ENCODE peak calls at places on chromosomes 7 and 10, in six cellular contexts. I is gastrocnemius medialis, F is thoracic aorta, G is upper lobe of left lung, D is neural progenitor cell, L is body of pancreas. R is an unnamed sample. For H3K4me1, the result is how much of the 10 kb centered on the place peaks cover.

GRCh38 chr7:25625316-25625715 is 397.0 kb upstream of the NPVF start:
- DNase-seq in I (no peak), F (no peak), G (no peak), D (no peak), L (no peak), R (no peak)

GRCh38 chr10:99172130-99172738 is 63.4 kb downstream of the HPSE2 start:
- DNase-seq in I (no peak), F (no peak), G (no peak), D (peak), L (peak), R (no peak)

GRCh38 chr7:75808106-75808505 is 5.5 kb downstream of the CCL24 start:
- DNase-seq in I (no peak), F (no peak), G (no peak), D (no peak), L (no peak), R (no peak)

GRCh38 chr10:11036424-11037011 is 18.8 kb downstream of the CELF2 start:
- DNase-seq in I (no peak), F (no peak), G (no peak), D (peak), L (peak), R (no peak)

GRCh38 chr7:44388089-44388970 is 62.9 kb upstream of the CAMK2B start:
- DNase-seq in I (no peak), F (no peak), G (no peak), D (no peak), L (no peak), R (no peak)

GRCh38 chr10:106500041-106500440 is 664.5 kb downstream of the SORCS1 start:
- DNase-seq in I (no peak), F (no peak), G (no peak), D (no peak), L (no peak), R (no peak)

GRCh38 chr10:125218967-125219366 is 58.6 kb upstream of the CTBP2 start:
- DNase-seq in I (no peak), F (no peak), G (no peak), D (no peak), L (no peak), R (no peak)

GRCh38 chr10:106615081-106615480 is 549.4 kb downstream of the SORCS1 start:
- DNase-seq in I (no peak), F (no peak), G (no peak), D (no peak), L (no peak), R (no peak)

GRCh38 chr7:93092757-93093370 is 24.9 kb downstream of the SAMD9 start:
- DNase-seq in I (no peak), F (no peak), G (no peak), D (peak), L (no peak), R (no peak)

GRCh38 chr10:21506351-21506750 is 19.1 kb downstream of the SKIDA1 start:
- DNase-seq in I (no peak), F (no peak), G (no peak), D (peak), L (no peak), R (no peak)

GRCh38 chr10:121598261-121599249 is at the start of gene FGFR2:
- DNase-seq in I (peak), F (no peak), G (peak), D (peak), L (peak), R (no peak)

GRCh38 chr7:98568891-98569290 is 48.2 kb upstream of the NPTX2 start:
- DNase-seq in I (no peak), F (no peak), G (no peak), D (no peak), L (no peak), R (no peak)

GRCh38 chr10:69742928-69743602 is 58.6 kb upstream of the COL13A1 start:
- DNase-seq in I (no peak), F (no peak), G (no peak), D (peak), L (peak), R (no peak)

GRCh38 chr10:69741252-69741651 is 60.5 kb upstream of the COL13A1 start:
- DNase-seq in I (no peak), F (no peak), G (no peak), D (no peak), L (no peak), R (no peak)

GRCh38 chr10:69739561-69739960 is 62.1 kb upstream of the COL13A1 start:
- DNase-seq in I (no peak), F (no peak), G (no peak), D (no peak), L (no peak), R (no peak)

GRCh38 chr10:69742356-69742695 is 59.4 kb upstream of the COL13A1 start:
- DNase-seq in I (no peak), F (no peak), G (no peak), D (no peak), L (no peak), R (no peak)

GRCh38 chr10:69741671-69742355 is 59.9 kb upstream of the COL13A1 start:
- DNase-seq in I (no peak), F (no peak), G (no peak), D (no peak), L (no peak), R (no peak)
- H3K4me1 ChIP-seq in I (under half), F (under half), G (under half), D (under half), L (under half), R (under half)

DNA sequence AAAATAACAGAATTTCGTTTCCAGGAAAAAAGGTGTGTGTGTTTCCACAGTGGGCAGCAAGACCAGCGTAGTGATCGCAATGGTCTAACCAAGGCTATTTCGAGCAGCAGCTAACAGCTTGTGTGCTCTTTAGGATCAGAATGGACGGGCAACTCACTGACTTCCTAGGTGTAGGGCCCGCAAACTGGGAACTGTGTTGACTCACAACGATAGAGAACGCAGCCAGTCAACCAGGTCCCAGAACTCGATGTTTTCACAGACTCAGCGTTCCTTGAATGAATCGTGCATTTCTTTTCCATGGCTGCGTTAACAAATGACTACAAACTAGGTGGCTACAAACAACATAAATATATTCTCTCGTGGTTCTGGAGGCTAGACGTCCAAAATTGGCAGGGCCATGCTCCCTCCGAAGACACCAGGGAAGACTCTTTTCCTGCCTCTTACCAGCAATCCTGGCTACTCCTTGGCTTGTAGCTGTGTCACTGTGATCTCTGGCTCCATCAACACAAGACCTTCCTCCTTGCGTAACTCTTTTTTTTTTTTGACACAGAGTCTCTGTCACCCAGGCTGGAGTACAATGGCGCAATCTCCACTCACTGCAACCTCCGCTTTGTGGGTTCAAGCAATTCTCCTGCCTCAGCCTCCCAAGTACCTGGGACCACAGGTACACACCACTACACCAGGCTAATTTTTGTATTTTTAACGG is 39.1 kb downstream of the PODXL start:
- DNase-seq in I (no peak), F (no peak), G (no peak), D (no peak), L (no peak), R (no peak)
- H3K4me1 ChIP-seq in I (under half), F (under half), G (under half), D (under half), L (half or more), R (under half)

DNA sequence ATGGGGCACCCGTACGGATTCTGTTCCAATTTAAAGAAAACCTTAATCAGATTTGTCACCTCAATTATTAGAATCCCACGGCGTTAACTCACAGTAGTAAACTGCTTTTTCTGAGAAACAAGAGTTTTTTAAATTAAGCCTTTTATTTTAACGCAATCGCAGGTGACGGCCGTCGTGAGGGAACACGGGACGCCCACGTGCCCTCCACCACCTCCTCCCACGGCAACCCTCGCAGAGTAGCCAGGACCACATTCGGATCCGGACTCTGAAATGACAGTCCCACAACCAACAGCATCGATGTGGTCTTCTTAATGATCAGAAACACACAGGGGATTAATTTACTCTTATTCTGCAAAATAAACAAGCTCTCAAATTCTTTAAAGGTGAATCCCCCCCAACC is 22.0 kb upstream of the GPR146 start:
- DNase-seq in I (no peak), F (no peak), G (peak), D (no peak), L (no peak), R (no peak)
- H3K4me1 ChIP-seq in I (under half), F (under half), G (under half), D (under half), L (half or more), R (under half)

GRCh38 chr10:94405406-94405805 is 3.1 kb downstream of the TBC1D12 start:
- DNase-seq in I (no peak), F (no peak), G (no peak), D (no peak), L (no peak), R (no peak)
- H3K4me1 ChIP-seq in I (under half), F (under half), G (under half), D (under half), L (half or more), R (under half)

DNA sequence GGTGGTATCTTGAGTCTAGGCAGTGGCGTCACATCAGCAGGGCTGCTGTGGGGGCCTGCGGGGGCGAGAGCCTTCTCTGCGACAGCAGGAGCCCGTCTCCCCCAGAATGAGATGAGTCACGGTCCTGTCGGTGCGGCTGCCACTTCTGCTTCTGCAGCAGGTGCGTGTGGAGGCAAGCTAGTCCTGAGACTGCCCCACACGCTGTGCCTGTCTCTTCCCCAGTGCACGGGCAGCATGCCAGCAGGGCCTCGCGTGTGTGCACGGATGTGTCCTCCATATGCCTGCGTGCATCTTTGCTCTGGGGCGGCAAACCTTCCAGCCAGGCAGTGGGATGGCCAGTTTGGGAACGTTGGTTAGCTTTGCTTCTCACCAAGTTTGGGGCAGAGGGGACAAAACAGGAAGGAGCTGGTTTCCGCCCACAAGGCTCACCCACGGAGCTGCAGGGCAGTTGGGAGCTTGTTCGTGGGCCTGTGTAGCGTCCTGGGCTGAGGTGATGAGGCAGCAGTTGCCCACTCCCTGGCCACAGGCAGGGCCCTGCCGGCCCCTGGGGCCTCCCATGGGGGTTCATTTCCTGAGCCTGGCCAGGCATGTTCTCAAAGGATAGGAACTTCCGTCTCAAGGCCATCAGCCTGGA is 60.8 kb upstream of the PPIF start:
- DNase-seq in I (no peak), F (no peak), G (peak), D (no peak), L (peak), R (peak)
- H3K4me1 ChIP-seq in I (under half), F (under half), G (under half), D (under half), L (under half), R (under half)

DNA sequence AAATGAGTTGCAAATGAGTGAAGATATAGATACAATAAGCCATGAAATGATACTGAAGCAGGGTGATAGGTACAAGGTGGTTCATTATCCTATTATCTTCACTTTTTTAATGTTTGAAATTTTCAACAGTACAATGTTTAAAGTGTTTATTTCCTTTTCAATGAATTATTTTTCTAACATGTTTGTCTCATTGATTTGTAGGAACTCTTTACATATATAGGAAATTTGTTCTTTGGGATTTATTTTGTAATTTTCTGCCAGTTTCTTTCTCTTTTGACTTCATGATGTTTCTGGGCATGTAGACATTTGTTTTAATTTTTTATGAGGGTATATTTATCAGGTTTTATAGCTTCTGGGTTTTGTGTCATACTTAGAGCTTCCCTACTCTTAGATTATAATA is 108.9 kb downstream of the EXOC4 start:
- DNase-seq in I (no peak), F (no peak), G (no peak), D (no peak), L (no peak), R (no peak)
- H3K4me1 ChIP-seq in I (under half), F (under half), G (under half), D (under half), L (under half), R (under half)

GRCh38 chr7:1642291-1642728 is 27.8 kb upstream of the ELFN1 start:
- DNase-seq in I (no peak), F (no peak), G (peak), D (no peak), L (no peak), R (no peak)
- H3K4me1 ChIP-seq in I (under half), F (under half), G (under half), D (under half), L (under half), R (under half)

DNA sequence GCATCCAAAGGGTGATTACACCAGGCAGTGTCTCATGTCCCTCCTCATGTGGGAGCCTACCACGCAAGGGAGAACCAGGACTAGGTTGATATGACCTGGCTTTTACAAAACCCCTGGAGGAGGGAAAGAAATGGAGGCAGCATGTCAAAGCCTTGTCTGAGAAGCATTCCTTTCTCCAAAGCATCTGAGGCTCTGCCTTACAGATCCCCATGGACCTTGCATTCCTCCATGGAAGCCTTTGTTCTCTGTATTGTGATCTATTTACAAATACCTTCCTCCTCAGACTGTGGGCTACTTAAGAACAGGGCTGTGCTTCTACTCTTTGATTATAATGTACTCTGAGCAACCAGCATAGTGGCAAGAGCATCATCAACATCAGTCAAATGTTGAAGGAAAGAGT is 197.0 kb downstream of the PLXNA4 start:
- DNase-seq in I (no peak), F (no peak), G (no peak), D (no peak), L (no peak), R (no peak)
- H3K4me1 ChIP-seq in I (under half), F (under half), G (under half), D (under half), L (under half), R (under half)

GRCh38 chr7:7181519-7182155 is 707 bp upstream of the C1GALT1 start:
- DNase-seq in I (no peak), F (no peak), G (no peak), D (peak), L (peak), R (no peak)

GRCh38 chr7:7183061-7183832 is 903 bp downstream of the C1GALT1 start:
- DNase-seq in I (no peak), F (no peak), G (peak), D (peak), L (peak), R (peak)

GRCh38 chr7:7182156-7183060 is at the start of gene C1GALT1:
- DNase-seq in I (peak), F (peak), G (peak), D (peak), L (peak), R (peak)

GRCh38 chr7:7178906-7179305 is 3.4 kb upstream of the C1GALT1 start:
- DNase-seq in I (no peak), F (no peak), G (no peak), D (no peak), L (no peak), R (no peak)

DNA sequence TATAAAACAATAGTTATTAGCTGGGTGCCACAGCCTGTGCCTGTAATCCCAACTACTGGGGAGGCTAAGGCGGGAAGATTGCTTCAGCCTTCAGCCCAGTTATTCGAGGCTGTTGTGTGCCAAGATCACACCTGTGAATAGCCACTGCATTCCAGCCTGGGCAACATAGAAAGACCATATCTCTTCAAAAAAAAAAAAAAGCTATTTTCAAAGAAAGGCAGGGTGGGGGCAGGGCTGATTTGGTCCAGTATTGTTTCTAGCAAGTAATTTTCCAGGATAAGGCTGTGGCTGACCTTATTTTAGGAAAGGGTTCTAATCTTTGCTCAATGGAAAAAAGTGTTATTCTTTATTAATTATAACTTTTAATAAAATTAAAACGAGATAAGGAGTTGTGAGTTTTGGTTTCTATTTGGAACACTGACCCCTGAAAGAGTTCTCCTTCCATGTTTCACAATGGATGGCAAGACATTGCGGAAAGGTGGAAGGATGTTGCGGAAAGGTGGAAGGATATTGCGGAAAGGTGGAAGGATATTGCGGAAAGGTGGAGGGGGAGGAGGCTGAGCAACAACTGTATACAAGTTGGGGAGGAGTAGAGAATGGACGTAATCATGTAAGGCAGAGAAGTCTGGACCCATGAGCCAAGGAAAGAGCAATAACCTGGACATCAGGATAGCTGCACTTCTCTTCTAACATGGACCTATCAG is 1.5 kb upstream of the C1GALT1 start:
- DNase-seq in I (no peak), F (no peak), G (no peak), D (no peak), L (peak), R (no peak)
- H3K4me1 ChIP-seq in I (under half), F (under half), G (under half), D (under half), L (under half), R (under half)

R was measured in suprapubic skin.